ENCODE peak calls at places on chromosomes 6 and 20, in ten cellular contexts. F, J, H, D, U, N, R, S, Y and Q are unnamed samples.

GRCh38 chr20:38260025-38260377 is 534 bp downstream of the KIAA1755 start:
- DNase-seq in N (no peak), J (no peak), F (peak; percentile 50), U (no peak), S (no peak), Y (no peak), R (no peak), D (no peak), H (no peak), Q (no peak)

GRCh38 chr20:35004749-35005462 is 49.2 kb downstream of the MYH7B start:
- DNase-seq in Y (no peak), R (peak; percentile 3), S (no peak), U (peak; percentile 33), D (no peak), H (no peak), F (no peak), J (no peak), N (no peak), Q (peak; percentile 13)

GRCh38 chr6:138106665-138107077 is 548 bp downstream of the PERP start:
- DNase-seq in S (no peak), J (no peak), Y (no peak), H (no peak), F (no peak), R (no peak), N (no peak), U (no peak), D (no peak), Q (no peak)

GRCh38 chr6:169239181-169239580 is 14.5 kb downstream of the THBS2 start:
- DNase-seq in D (no peak), H (no peak), Y (no peak), U (no peak), R (no peak), F (no peak), S (no peak), N (no peak), J (no peak), Q (peak; percentile 28)

GRCh38 chr6:91731939-91732338 is 1145.1 kb upstream of the MAP3K7 start:
- DNase-seq in D (no peak), Y (no peak), N (no peak), R (no peak), S (no peak), H (no peak), F (no peak), U (no peak), J (no peak), Q (no peak)

GRCh38 chr20:13022401-13023170 is 13.8 kb downstream of the SPTLC3 start:
- DNase-seq in H (no peak), J (no peak), F (peak; percentile 82), Y (no peak), R (no peak), N (no peak), D (no peak), U (no peak), S (no peak), Q (no peak)

GRCh38 chr20:16898433-16898832 is 150.3 kb downstream of the OTOR start:
- DNase-seq in S (no peak), R (no peak), F (peak; percentile 22), Y (no peak), N (no peak), D (no peak), H (no peak), J (no peak), U (no peak), Q (no peak)

GRCh38 chr6:40845588-40845987 is 193.4 kb downstream of the UNC5CL start:
- DNase-seq in H (peak; percentile 20), F (peak; percentile 55), D (no peak), N (no peak), J (peak; percentile 61), U (no peak), R (no peak), Y (peak; percentile 52), S (no peak), Q (no peak)

GRCh38 chr20:58513580-58514285 is 1.5 kb downstream of the APCDD1L start:
- DNase-seq in N (no peak), U (no peak), R (no peak), S (no peak), Y (no peak), F (no peak), D (no peak), J (no peak), H (no peak), Q (no peak)

GRCh38 chr6:7906741-7907140 is 3.8 kb downstream of the TXNDC5 start:
- DNase-seq in D (no peak), J (no peak), F (no peak), Y (no peak), N (no peak), R (no peak), S (no peak), H (no peak), U (no peak), Q (no peak)

GRCh38 chr6:72672906-72673305 is 51.0 kb downstream of the KCNQ5 start:
- DNase-seq in R (no peak), H (no peak), D (no peak), Y (no peak), S (no peak), J (no peak), U (no peak), F (no peak), N (no peak), Q (no peak)
- H3K4me1 ChIP-seq in R (no peaks in the 10 kb centered on the region), H (no peaks in the 10 kb centered on the region), D (no peaks in the 10 kb centered on the region), Y (no peaks in the 10 kb centered on the region), S (no peaks in the 10 kb centered on the region), J (no peaks in the 10 kb centered on the region), U (no peaks in the 10 kb centered on the region), F (peaks cover 14% of the 10 kb centered on the region), N (no peaks in the 10 kb centered on the region), Q (no peaks in the 10 kb centered on the region)

GRCh38 chr6:167835260-167835659 is 8.5 kb downstream of the AFDN start:
- DNase-seq in N (no peak), D (no peak), R (no peak), S (no peak), J (no peak), H (no peak), U (no peak), Y (no peak), F (no peak), Q (no peak)

GRCh38 chr6:167833396-167833763 is 6.7 kb downstream of the AFDN start:
- DNase-seq in H (no peak), R (no peak), N (no peak), J (no peak), D (no peak), F (no peak), Y (no peak), U (no peak), S (no peak), Q (no peak)

GRCh38 chr6:167829513-167829912 is 2.8 kb downstream of the AFDN start:
- DNase-seq in J (no peak), N (no peak), S (no peak), R (no peak), F (no peak), Y (no peak), D (no peak), U (no peak), H (no peak), Q (no peak)

GRCh38 chr6:167831281-167831680 is 4.6 kb downstream of the AFDN start:
- DNase-seq in U (no peak), R (no peak), F (no peak), Y (no peak), J (no peak), H (no peak), D (no peak), S (no peak), N (no peak), Q (no peak)

GRCh38 chr6:167832497-167833395 is 6.0 kb downstream of the AFDN start:
- DNase-seq in D (no peak), N (no peak), R (no peak), F (peak; percentile 35), J (no peak), Y (no peak), H (no peak), U (no peak), S (no peak), Q (no peak)
- H3K4me1 ChIP-seq in D (peaks cover 54% of the 10 kb centered on the region), N (peaks cover 2% of the 10 kb centered on the region), R (no peaks in the 10 kb centered on the region), F (no peaks in the 10 kb centered on the region), J (peaks cover 25% of the 10 kb centered on the region), Y (peaks cover 42% of the 10 kb centered on the region), H (no peaks in the 10 kb centered on the region), U (peaks cover 63% of the 10 kb centered on the region), S (no peaks in the 10 kb centered on the region), Q (peaks cover 4% of the 10 kb centered on the region)

DNA sequence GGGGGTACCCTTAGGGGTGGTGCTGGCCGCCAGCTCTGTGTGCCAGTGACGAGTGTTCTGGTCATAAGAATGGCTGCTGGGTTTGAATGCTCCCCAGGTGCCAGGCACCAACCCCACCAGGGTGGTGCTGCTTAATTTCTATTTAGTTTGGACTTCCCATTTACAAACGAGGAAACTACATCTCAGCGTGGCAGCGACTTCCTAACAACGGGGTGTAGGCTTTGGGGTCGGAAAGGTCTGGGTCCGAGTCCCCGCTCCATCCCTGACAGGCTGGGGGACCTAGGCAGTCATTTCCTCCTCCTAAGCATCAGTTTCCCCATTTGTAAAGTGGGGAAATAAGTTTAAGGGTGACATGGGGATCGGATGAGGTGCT is 30.2 kb downstream of the CEBPB start:
- DNase-seq in Y (no peak), J (no peak), N (no peak), R (no peak), D (no peak), U (no peak), H (no peak), S (no peak), F (no peak), Q (no peak)
- H3K4me1 ChIP-seq in Y (peaks cover 17% of the 10 kb centered on the region), J (peaks cover 11% of the 10 kb centered on the region), N (no peaks in the 10 kb centered on the region), R (peaks cover 10% of the 10 kb centered on the region), D (peaks cover 17% of the 10 kb centered on the region), U (peaks cover 49% of the 10 kb centered on the region), H (no peaks in the 10 kb centered on the region), S (no peaks in the 10 kb centered on the region), F (peaks cover 20% of the 10 kb centered on the region), Q (peaks cover 72% of the 10 kb centered on the region)

GRCh38 chr20:23049201-23049932 is at the start of gene THBD:
- DNase-seq in H (peak; percentile 74), N (no peak), R (peak; percentile 73), J (peak; percentile 81), S (no peak), D (peak; percentile 82), Y (peak; percentile 94), U (peak; percentile 88), F (peak; percentile 85), Q (peak; percentile 90)

GRCh38 chr20:23050847-23051627 is 1.6 kb upstream of the THBD start:
- DNase-seq in F (peak; percentile 89), Y (peak; percentile 77), D (peak; percentile 87), R (peak; percentile 81), S (no peak), J (peak; percentile 89), U (peak; percentile 90), H (peak; percentile 68), N (no peak), Q (peak; percentile 93)

GRCh38 chr20:23048283-23049200 is 930 bp downstream of the THBD start:
- DNase-seq in Y (peak; percentile 83), H (peak; percentile 74), U (peak; percentile 89), R (peak; percentile 37), D (peak; percentile 75), S (no peak), J (peak; percentile 50), N (no peak), F (peak; percentile 78), Q (peak; percentile 98)

GRCh38 chr20:23049933-23050838 is 714 bp upstream of the THBD start:
- DNase-seq in U (peak; percentile 81), S (no peak), N (no peak), H (peak; percentile 59), D (peak; percentile 65), R (no peak), Y (peak; percentile 81), J (peak; percentile 44), F (peak; percentile 68), Q (peak; percentile 94)

DNA sequence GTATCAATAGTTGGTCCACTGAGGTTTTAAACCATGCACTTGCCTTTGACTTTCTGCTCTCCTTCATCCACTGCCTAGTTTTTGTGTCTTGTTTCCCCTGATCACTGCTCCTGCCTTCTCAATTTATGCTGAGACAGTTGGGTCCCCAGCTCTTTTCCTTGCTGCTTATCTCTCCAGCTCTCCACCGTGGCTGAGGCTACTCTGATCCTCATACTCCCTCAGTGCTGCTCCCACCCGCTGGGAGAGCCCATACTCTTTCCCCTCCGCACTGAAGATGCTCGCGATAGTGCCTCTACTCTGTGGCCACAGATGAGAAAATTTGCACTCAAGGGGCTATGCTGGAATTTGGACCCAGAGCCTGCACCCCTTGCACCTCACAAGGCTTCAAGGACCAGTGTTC is 3.4 kb upstream of the THBD start:
- DNase-seq in H (no peak), Y (no peak), D (no peak), N (no peak), J (no peak), R (no peak), F (no peak), U (no peak), S (no peak), Q (no peak)
- H3K4me1 ChIP-seq in H (no peaks in the 10 kb centered on the region), Y (peaks cover 11% of the 10 kb centered on the region), D (peaks cover 41% of the 10 kb centered on the region), N (no peaks in the 10 kb centered on the region), J (peaks cover 4% of the 10 kb centered on the region), R (peaks cover 9% of the 10 kb centered on the region), F (no peaks in the 10 kb centered on the region), U (peaks cover 35% of the 10 kb centered on the region), S (peaks cover 4% of the 10 kb centered on the region), Q (peaks cover 3% of the 10 kb centered on the region)